ENCODE peak calls at places on chromosomes 3 and 15, in seven cellular contexts. F, D, K, J, N, A and H are unnamed samples.

GRCh38 chr3:111373861-111374260 is 168.1 kb upstream of the CD96 start:
- DNase-seq in A (no peak), D (no peak), F (peak), J (peak), N (no peak), K (no peak), H (no peak)

GRCh38 chr3:127680146-127680661 is 7.5 kb downstream of the ABTB1 start:
- DNase-seq in N (no peak), F (no peak), J (no peak), A (no peak), K (no peak), D (no peak), H (no peak)

GRCh38 chr3:94416768-94417167 is 353.9 kb downstream of the NSUN3 start:
- DNase-seq in N (no peak), F (no peak), J (no peak), A (no peak), K (no peak), D (no peak), H (no peak)

GRCh38 chr3:65854606-65855304 is 184.0 kb downstream of the MAGI1 start:
- DNase-seq in A (no peak), D (peak), F (peak), N (no peak), J (peak), K (no peak), H (no peak)

GRCh38 chr3:142888099-142888483 is 792 bp downstream of the PCOLCE2 start:
- DNase-seq in K (no peak), D (peak), A (peak), J (peak), F (no peak), N (peak), H (no peak)

GRCh38 chr3:11380314-11380713 is 108.1 kb downstream of the ATG7 start:
- DNase-seq in N (no peak), A (peak), J (peak), D (no peak), F (no peak), K (no peak), H (no peak)

GRCh38 chr15:98333206-98333605 is 315.1 kb upstream of the IGF1R start:
- DNase-seq in K (no peak), N (no peak), A (no peak), J (no peak), F (no peak), D (no peak), H (peak)

GRCh38 chr15:67444100-67444499 is 76.8 kb upstream of the C15orf61 start:
- DNase-seq in A (no peak), J (peak), N (no peak), F (no peak), K (no peak), D (no peak), H (no peak)

GRCh38 chr3:188234172-188234571 is 80.2 kb downstream of the LPP start:
- DNase-seq in N (no peak), A (no peak), K (no peak), F (no peak), J (peak), D (no peak), H (no peak)

GRCh38 chr3:57958642-57959406 is 49.4 kb upstream of the FLNB start:
- DNase-seq in K (no peak), F (no peak), D (no peak), A (peak), J (peak), N (no peak), H (no peak)

GRCh38 chr3:194572131-194572789 is 61.0 kb downstream of the TMEM44 start:
- DNase-seq in F (peak), K (no peak), D (peak), J (peak), A (peak), N (no peak), H (peak)

GRCh38 chr15:64131547-64131946 is 20.0 kb upstream of the SNX22 start:
- DNase-seq in K (no peak), A (no peak), D (no peak), F (no peak), J (no peak), N (no peak), H (no peak)

GRCh38 chr15:83733206-83733605 is 79.3 kb downstream of the ADAMTSL3 start:
- DNase-seq in F (peak), K (no peak), N (peak), J (peak), A (no peak), D (no peak), H (no peak)

GRCh38 chr3:64443553-64444331 is 218.5 kb upstream of the PRICKLE2 start:
- DNase-seq in J (peak), A (no peak), K (no peak), N (no peak), D (peak), F (no peak), H (no peak)

GRCh38 chr15:63583027-63583426 is 14.2 kb upstream of the FBXL22 start:
- DNase-seq in D (no peak), A (no peak), N (no peak), J (peak), F (peak), K (no peak), H (no peak)

GRCh38 chr15:38398134-38398533 is 55.8 kb upstream of the FAM98B start:
- DNase-seq in K (no peak), N (no peak), F (peak), J (peak), A (peak), D (peak), H (no peak)

GRCh38 chr3:69784854-69785523 is 45.7 kb downstream of the MITF start:
- DNase-seq in N (no peak), K (no peak), D (peak), A (peak), J (peak), F (no peak), H (peak)